ENCODE peak calls at places on chromosomes 13 and 19, in five cellular contexts. One of them, this sample, is unnamed.
A peak's percentile ranks its signal among the peaks of the same experiment; 100 is the strongest.

GRCh38 chr19:51368366-51369282 is at the start of gene CLDND2:
- DNase-seq in PC-3: no peak
- DNase-seq in hepatocyte: no peak
- DNase-seq in H9: no peak
- DNase-seq in SK-N-SH: no peak
- DNase-seq in this sample: no peak

GRCh38 chr13:107553838-107554237 is 661.5 kb downstream of the LIG4 start:
- DNase-seq in SK-N-SH: peak; percentile 39
- DNase-seq in PC-3: peak; percentile 3
- DNase-seq in hepatocyte: no peak
- DNase-seq in H9: no peak
- DNase-seq in this sample: no peak

GRCh38 chr13:32267836-32268439 is 47.2 kb downstream of the ZAR1L start:
- DNase-seq in PC-3: peak; percentile 65
- DNase-seq in H9: peak; percentile 85
- DNase-seq in hepatocyte: peak; percentile 39
- DNase-seq in SK-N-SH: no peak
- DNase-seq in this sample: peak; percentile 85

GRCh38 chr13:36788276-36788675 is 30.7 kb upstream of the RFXAP start:
- DNase-seq in H9: no peak
- DNase-seq in PC-3: peak; percentile 78
- DNase-seq in hepatocyte: no peak
- DNase-seq in SK-N-SH: no peak
- DNase-seq in this sample: no peak

GRCh38 chr19:46299004-46299509 is 2.2 kb downstream of the HIF3A start:
- DNase-seq in PC-3: peak; percentile 76
- DNase-seq in SK-N-SH: peak; percentile 99
- DNase-seq in hepatocyte: peak; percentile 98
- DNase-seq in H9: no peak
- DNase-seq in this sample: no peak

GRCh38 chr19:30212574-30212973 is 159.6 kb upstream of the ZNF536 start:
- DNase-seq in SK-N-SH: no peak
- DNase-seq in H9: no peak
- DNase-seq in hepatocyte: no peak
- DNase-seq in PC-3: no peak
- DNase-seq in this sample: no peak

GRCh38 chr19:46470376-46470775 is 987 bp downstream of the PNMA8A start:
- DNase-seq in PC-3: no peak
- DNase-seq in SK-N-SH: no peak
- DNase-seq in hepatocyte: no peak
- DNase-seq in H9: no peak
- DNase-seq in this sample: no peak

GRCh38 chr13:53250977-53251376 is 222.4 kb downstream of the OLFM4 start:
- DNase-seq in PC-3: no peak
- DNase-seq in H9: no peak
- DNase-seq in SK-N-SH: no peak
- DNase-seq in hepatocyte: no peak
- DNase-seq in this sample: no peak

GRCh38 chr19:2902590-2903218 is 2.0 kb downstream of the ZNF57 start:
- DNase-seq in H9: no peak
- DNase-seq in hepatocyte: peak; percentile 47
- DNase-seq in SK-N-SH: no peak
- DNase-seq in PC-3: no peak
- DNase-seq in this sample: no peak

GRCh38 chr13:112802808-112803207 is 113.0 kb downstream of the ATP11A start:
- DNase-seq in hepatocyte: no peak
- DNase-seq in PC-3: no peak
- DNase-seq in H9: no peak
- DNase-seq in SK-N-SH: no peak
- DNase-seq in this sample: no peak

GRCh38 chr19:55640043-55640576 is 692 bp upstream of the ZNF580 start:
- DNase-seq in H9: peak; percentile 80
- DNase-seq in PC-3: no peak
- DNase-seq in SK-N-SH: peak; percentile 83
- DNase-seq in hepatocyte: no peak
- DNase-seq in this sample: peak; percentile 75

GRCh38 chr19:16330811-16331690 is 6.4 kb downstream of the KLF2 start:
- DNase-seq in hepatocyte: no peak
- DNase-seq in H9: no peak
- DNase-seq in SK-N-SH: no peak
- DNase-seq in PC-3: no peak
- DNase-seq in this sample: no peak

GRCh38 chr13:19089315-19089714 is 92.3 kb downstream of the TUBA3C start:
- DNase-seq in H9: no peak
- DNase-seq in SK-N-SH: peak; percentile 39
- DNase-seq in PC-3: peak; percentile 4
- DNase-seq in hepatocyte: no peak
- DNase-seq in this sample: no peak

GRCh38 chr19:39671739-39672363 is 16.1 kb downstream of the LGALS16 start:
- DNase-seq in PC-3: peak; percentile 70
- DNase-seq in SK-N-SH: peak; percentile 34
- DNase-seq in H9: peak; percentile 55
- DNase-seq in hepatocyte: peak; percentile 70
- DNase-seq in this sample: peak; percentile 88

GRCh38 chr13:94129490-94129894 is 350.0 kb downstream of the DCT start:
- DNase-seq in H9: no peak
- DNase-seq in PC-3: no peak
- DNase-seq in hepatocyte: no peak
- DNase-seq in SK-N-SH: no peak
- DNase-seq in this sample: no peak

GRCh38 chr19:35451278-35452096 is 3.4 kb downstream of the FFAR2 start:
- DNase-seq in hepatocyte: no peak
- DNase-seq in PC-3: no peak
- DNase-seq in H9: no peak
- DNase-seq in SK-N-SH: no peak
- DNase-seq in this sample: no peak

GRCh38 chr19:40467007-40467565 is 285 bp downstream of the SPTBN4 start:
- DNase-seq in H9: peak; percentile 32
- DNase-seq in hepatocyte: peak; percentile 44
- DNase-seq in PC-3: no peak
- DNase-seq in SK-N-SH: peak; percentile 73
- DNase-seq in this sample: peak; percentile 54

GRCh38 chr19:858868-859843 is at the start of gene CFD:
- DNase-seq in hepatocyte: no peak
- DNase-seq in H9: no peak
- DNase-seq in PC-3: no peak
- DNase-seq in SK-N-SH: peak; percentile 51
- DNase-seq in this sample: no peak

GRCh38 chr19:35236638-35237400 is 8.3 kb upstream of the FAM187B start:
- DNase-seq in SK-N-SH: no peak
- DNase-seq in PC-3: peak; percentile 7
- DNase-seq in hepatocyte: no peak
- DNase-seq in H9: no peak
- DNase-seq in this sample: peak; percentile 67

GRCh38 chr19:49413348-49413747 is 9.9 kb downstream of the PTH2 start:
- DNase-seq in hepatocyte: no peak
- DNase-seq in H9: no peak
- DNase-seq in SK-N-SH: peak; percentile 74
- DNase-seq in PC-3: no peak
- DNase-seq in this sample: no peak

GRCh38 chr19:43207991-43208390 is 2.6 kb upstream of the PSG4 start:
- DNase-seq in PC-3: no peak
- DNase-seq in H9: no peak
- DNase-seq in hepatocyte: no peak
- DNase-seq in SK-N-SH: no peak
- DNase-seq in this sample: no peak

GRCh38 chr19:34990578-34991192 is 9.4 kb upstream of the GRAMD1A start:
- DNase-seq in PC-3: no peak
- DNase-seq in SK-N-SH: no peak
- DNase-seq in H9: no peak
- DNase-seq in hepatocyte: no peak
- DNase-seq in this sample: no peak

GRCh38 chr19:45456500-45456815 is 11.3 kb upstream of the FOSB start:
- DNase-seq in H9: no peak
- DNase-seq in PC-3: no peak
- DNase-seq in SK-N-SH: no peak
- DNase-seq in hepatocyte: no peak
- DNase-seq in this sample: no peak

GRCh38 chr13:43303040-43303729 is 279.8 kb downstream of the DNAJC15 start:
- DNase-seq in H9: peak; percentile 73
- DNase-seq in hepatocyte: peak; percentile 83
- DNase-seq in PC-3: peak; percentile 50
- DNase-seq in SK-N-SH: peak; percentile 79
- DNase-seq in this sample: peak; percentile 82

GRCh38 chr19:50460161-50460765 is 16.0 kb upstream of the EMC10 start:
- DNase-seq in PC-3: peak; percentile 59
- DNase-seq in SK-N-SH: no peak
- DNase-seq in H9: no peak
- DNase-seq in hepatocyte: no peak
- DNase-seq in this sample: peak; percentile 25

GRCh38 chr19:44986389-44986788 is 14.9 kb upstream of the RELB start:
- DNase-seq in H9: no peak
- DNase-seq in SK-N-SH: no peak
- DNase-seq in PC-3: no peak
- DNase-seq in hepatocyte: no peak
- DNase-seq in this sample: no peak

GRCh38 chr13:65638572-65639168 is 1591.5 kb downstream of the PCDH9 start:
- DNase-seq in SK-N-SH: peak; percentile 0
- DNase-seq in PC-3: peak; percentile 56
- DNase-seq in hepatocyte: peak; percentile 60
- DNase-seq in H9: no peak
- DNase-seq in this sample: peak; percentile 72

GRCh38 chr13:75316427-75316826 is 165.5 kb downstream of the TBC1D4 start:
- DNase-seq in H9: no peak
- DNase-seq in hepatocyte: no peak
- DNase-seq in PC-3: peak; percentile 40
- DNase-seq in SK-N-SH: no peak
- DNase-seq in this sample: no peak

GRCh38 chr13:32079586-32079985 is 48.0 kb downstream of the FRY start:
- DNase-seq in PC-3: no peak
- DNase-seq in hepatocyte: no peak
- DNase-seq in H9: no peak
- DNase-seq in SK-N-SH: no peak
- DNase-seq in this sample: peak; percentile 39

GRCh38 chr13:45341799-45342584 is 1.0 kb upstream of the TPT1 start:
- DNase-seq in PC-3: peak; percentile 28
- DNase-seq in hepatocyte: no peak
- DNase-seq in SK-N-SH: peak; percentile 71
- DNase-seq in H9: no peak
- DNase-seq in this sample: no peak

GRCh38 chr19:7161292-7161691 is 91.8 kb downstream of the ZNF557 start:
- DNase-seq in PC-3: no peak
- DNase-seq in SK-N-SH: no peak
- DNase-seq in hepatocyte: no peak
- DNase-seq in H9: no peak
- DNase-seq in this sample: no peak

GRCh38 chr13:105702441-105702840 is 833.0 kb downstream of the EFNB2 start:
- DNase-seq in hepatocyte: no peak
- DNase-seq in PC-3: no peak
- DNase-seq in SK-N-SH: no peak
- DNase-seq in H9: no peak
- DNase-seq in this sample: no peak

GRCh38 chr19:3434630-3435553 is 45.4 kb downstream of the SMIM24 start:
- DNase-seq in PC-3: peak; percentile 90
- DNase-seq in hepatocyte: peak; percentile 99
- DNase-seq in SK-N-SH: peak; percentile 97
- DNase-seq in H9: peak; percentile 97
- DNase-seq in this sample: peak; percentile 98

GRCh38 chr19:7550987-7551761 is 15.7 kb downstream of the PNPLA6 start:
- DNase-seq in H9: peak; percentile 98
- DNase-seq in PC-3: peak; percentile 40
- DNase-seq in SK-N-SH: peak; percentile 98
- DNase-seq in hepatocyte: peak; percentile 86
- DNase-seq in this sample: peak; percentile 100

GRCh38 chr13:40352807-40353562 is 313.5 kb downstream of the FOXO1 start:
- DNase-seq in hepatocyte: peak; percentile 35
- DNase-seq in SK-N-SH: peak; percentile 25
- DNase-seq in H9: no peak
- DNase-seq in PC-3: no peak
- DNase-seq in this sample: no peak

GRCh38 chr13:26563713-26564112 is 6.2 kb downstream of the WASF3 start:
- DNase-seq in SK-N-SH: no peak
- DNase-seq in PC-3: no peak
- DNase-seq in H9: no peak
- DNase-seq in hepatocyte: no peak
- DNase-seq in this sample: no peak
- H4K20me1 ChIP-seq in SK-N-SH: peaks cover 31% of the 10 kb centered on the region
- H4K20me1 ChIP-seq in PC-3: no peaks in the 10 kb centered on the region
- H4K20me1 ChIP-seq in H9: no peaks in the 10 kb centered on the region
- H4K20me1 ChIP-seq in hepatocyte: peaks cover 15% of the 10 kb centered on the region
- H4K20me1 ChIP-seq in this sample: peaks cover 24% of the 10 kb centered on the region

GRCh38 chr13:49632156-49632555 is 3.8 kb downstream of the ARL11 start:
- DNase-seq in hepatocyte: no peak
- DNase-seq in SK-N-SH: no peak
- DNase-seq in PC-3: no peak
- DNase-seq in H9: no peak
- DNase-seq in this sample: no peak
- H4K20me1 ChIP-seq in hepatocyte: no peaks in the 10 kb centered on the region
- H4K20me1 ChIP-seq in SK-N-SH: no peaks in the 10 kb centered on the region
- H4K20me1 ChIP-seq in PC-3: no peaks in the 10 kb centered on the region
- H4K20me1 ChIP-seq in H9: no peaks in the 10 kb centered on the region
- H4K20me1 ChIP-seq in this sample: no peaks in the 10 kb centered on the region

GRCh38 chr19:41569481-41570150 is 6.3 kb upstream of the CEACAM21 start:
- DNase-seq in hepatocyte: no peak
- DNase-seq in PC-3: no peak
- DNase-seq in H9: no peak
- DNase-seq in SK-N-SH: no peak
- DNase-seq in this sample: peak; percentile 21
- H4K20me1 ChIP-seq in hepatocyte: no peaks in the 10 kb centered on the region
- H4K20me1 ChIP-seq in PC-3: no peaks in the 10 kb centered on the region
- H4K20me1 ChIP-seq in H9: no peaks in the 10 kb centered on the region
- H4K20me1 ChIP-seq in SK-N-SH: no peaks in the 10 kb centered on the region
- H4K20me1 ChIP-seq in this sample: peaks cover 3% of the 10 kb centered on the region

GRCh38 chr19:13002389-13002898 is 7.2 kb downstream of the NFIX start:
- DNase-seq in hepatocyte: no peak
- DNase-seq in PC-3: no peak
- DNase-seq in SK-N-SH: peak; percentile 41
- DNase-seq in H9: no peak
- DNase-seq in this sample: no peak

GRCh38 chr19:13005253-13005652 is 10.0 kb downstream of the NFIX start:
- DNase-seq in H9: no peak
- DNase-seq in hepatocyte: no peak
- DNase-seq in SK-N-SH: no peak
- DNase-seq in PC-3: no peak
- DNase-seq in this sample: no peak

GRCh38 chr19:13005861-13006370 is 10.6 kb downstream of the NFIX start:
- DNase-seq in H9: no peak
- DNase-seq in hepatocyte: no peak
- DNase-seq in PC-3: no peak
- DNase-seq in SK-N-SH: peak; percentile 20
- DNase-seq in this sample: no peak

GRCh38 chr19:13002970-13003540 is 7.8 kb downstream of the NFIX start:
- DNase-seq in SK-N-SH: no peak
- DNase-seq in PC-3: no peak
- DNase-seq in H9: no peak
- DNase-seq in hepatocyte: no peak
- DNase-seq in this sample: no peak

DNA sequence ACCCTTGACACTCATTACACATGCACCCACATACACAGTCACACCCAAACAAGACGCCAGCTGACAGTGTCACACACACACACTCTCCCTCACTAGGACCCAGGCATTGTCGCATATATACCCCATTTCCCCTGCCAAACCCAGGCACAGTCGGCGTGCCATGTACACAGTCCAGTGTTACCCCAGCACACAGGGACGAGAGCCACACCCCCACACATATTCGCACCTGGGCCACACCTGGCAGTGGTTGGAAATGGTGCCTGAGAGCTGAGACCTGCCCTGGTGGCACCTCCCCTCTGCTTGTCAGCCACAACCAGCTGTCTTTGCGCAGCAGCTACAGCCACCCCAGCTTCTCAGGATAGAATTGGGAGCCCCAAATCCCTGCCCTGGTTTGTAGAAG is 9.0 kb downstream of the NFIX start:
- DNase-seq in hepatocyte: no peak
- DNase-seq in SK-N-SH: no peak
- DNase-seq in PC-3: no peak
- DNase-seq in H9: no peak
- DNase-seq in this sample: no peak
- H4K20me1 ChIP-seq in hepatocyte: peaks cover 26% of the 10 kb centered on the region
- H4K20me1 ChIP-seq in SK-N-SH: peaks cover 13% of the 10 kb centered on the region
- H4K20me1 ChIP-seq in PC-3: peaks cover 7% of the 10 kb centered on the region
- H4K20me1 ChIP-seq in H9: peaks cover 2% of the 10 kb centered on the region
- H4K20me1 ChIP-seq in this sample: no peaks in the 10 kb centered on the region

This sample was measured in GM23338.